ENCODE peak calls at places on chromosome 5, in eight cellular contexts. D is A673; G is spleen; R is A549; O is ovary; X is CD4-positive, alpha-beta T cell; N is colonic mucosa; W is neural progenitor cell. J is an unnamed sample.
A peak's percentile ranks its signal among the peaks of the same experiment; 100 is the strongest.

GRCh38 chr5:17282283-17283120 is 65.1 kb downstream of the BASP1 start:
- DNase-seq in D (peak; percentile 98), G (peak; percentile 82), R (no peak), O (no peak), X (no peak), N (no peak), W (no peak), J (peak; percentile 52)

GRCh38 chr5:159096555-159097460 is 2.9 kb downstream of the EBF1 start:
- DNase-seq in D (no peak), G (no peak), R (no peak), O (peak; percentile 27), X (no peak), N (no peak), W (peak; percentile 69), J (peak; percentile 23)

GRCh38 chr5:134175874-134176522 is 752 bp downstream of the SKP1 start:
- DNase-seq in D (peak; percentile 23), G (no peak), R (no peak), O (no peak), X (no peak), N (peak; percentile 32), W (no peak), J (no peak)

GRCh38 chr5:72611111-72611724 is 104.0 kb upstream of the ZNF366 start:
- DNase-seq in D (peak; percentile 75), G (peak; percentile 85), R (peak; percentile 78), O (peak; percentile 72), X (peak; percentile 48), N (peak; percentile 78), W (peak; percentile 89), J (no peak)

GRCh38 chr5:135204151-135204600 is 170.1 kb upstream of the PITX1 start:
- DNase-seq in D (peak; percentile 67), G (no peak), R (no peak), O (no peak), X (no peak), N (peak; percentile 10), W (peak; percentile 35), J (no peak)

GRCh38 chr5:10912435-10912834 is 151.4 kb upstream of the DAP start:
- DNase-seq in D (no peak), G (no peak), R (no peak), O (no peak), X (no peak), N (no peak), W (no peak), J (no peak)

GRCh38 chr5:142156839-142157463 is 48.4 kb downstream of the NDFIP1 start:
- DNase-seq in D (peak; percentile 42), G (no peak), R (no peak), O (no peak), X (no peak), N (no peak), W (peak; percentile 48), J (no peak)

GRCh38 chr5:143262393-143263174 is 140.9 kb downstream of the NR3C1 start:
- DNase-seq in D (no peak), G (no peak), R (no peak), O (no peak), X (no peak), N (no peak), W (no peak), J (no peak)

GRCh38 chr5:95554331-95554646 is 488 bp downstream of the SKIC3 start:
- DNase-seq in D (no peak), G (no peak), R (no peak), O (no peak), X (no peak), N (no peak), W (no peak), J (no peak)

GRCh38 chr5:109533847-109534272 is 124.1 kb upstream of the PJA2 start:
- DNase-seq in D (no peak), G (no peak), R (no peak), O (no peak), X (no peak), N (no peak), W (no peak), J (no peak)

GRCh38 chr5:112006721-112007120 is 249.7 kb upstream of the NREP start:
- DNase-seq in D (peak; percentile 8), G (no peak), R (no peak), O (no peak), X (no peak), N (no peak), W (no peak), J (no peak)

GRCh38 chr5:172499287-172499686 is 45.0 kb upstream of the SH3PXD2B start:
- DNase-seq in D (no peak), G (no peak), R (no peak), O (no peak), X (no peak), N (peak; percentile 4), W (no peak), J (no peak)

GRCh38 chr5:98110270-98110669 is 663.2 kb upstream of the RGMB start:
- DNase-seq in D (peak; percentile 22), G (no peak), R (no peak), O (no peak), X (no peak), N (no peak), W (no peak), J (no peak)

GRCh38 chr5:177389368-177390169 is 5.3 kb downstream of the SLC34A1 start:
- DNase-seq in D (no peak), G (no peak), R (no peak), O (no peak), X (no peak), N (peak; percentile 35), W (no peak), J (no peak)

GRCh38 chr5:173239233-173239593 is 4.2 kb upstream of the NKX2-5 start:
- DNase-seq in D (no peak), G (no peak), R (no peak), O (no peak), X (no peak), N (no peak), W (no peak), J (no peak)

GRCh38 chr5:110086658-110087388 is 397.1 kb downstream of the MAN2A1 start:
- DNase-seq in D (peak; percentile 29), G (no peak), R (no peak), O (peak; percentile 40), X (no peak), N (no peak), W (no peak), J (no peak)

GRCh38 chr5:149450199-149450598 is 71.1 kb upstream of the IL17B start:
- DNase-seq in D (no peak), G (no peak), R (no peak), O (peak; percentile 76), X (no peak), N (peak; percentile 55), W (no peak), J (no peak)

GRCh38 chr5:53671447-53671846 is 111.0 kb downstream of the NDUFS4 start:
- DNase-seq in D (no peak), G (no peak), R (no peak), O (no peak), X (no peak), N (no peak), W (no peak), J (no peak)

GRCh38 chr5:2094616-2094995 is 211.9 kb upstream of the IRX4 start:
- DNase-seq in D (no peak), G (peak; percentile 67), R (no peak), O (no peak), X (no peak), N (no peak), W (no peak), J (no peak)

GRCh38 chr5:154202379-154203260 is 12.1 kb downstream of the GALNT10 start:
- DNase-seq in D (no peak), G (no peak), R (no peak), O (no peak), X (peak; percentile 40), N (no peak), W (no peak), J (no peak)

GRCh38 chr5:14082973-14083372 is 60.2 kb upstream of the TRIO start:
- DNase-seq in D (no peak), G (no peak), R (no peak), O (no peak), X (no peak), N (no peak), W (no peak), J (no peak)

GRCh38 chr5:150353395-150353675 is 4.2 kb upstream of the TCOF1 start:
- DNase-seq in D (no peak), G (no peak), R (no peak), O (no peak), X (no peak), N (no peak), W (no peak), J (no peak)

GRCh38 chr5:79759436-79759835 is 69.8 kb downstream of the CMYA5 start:
- DNase-seq in D (no peak), G (no peak), R (no peak), O (no peak), X (no peak), N (no peak), W (no peak), J (no peak)

GRCh38 chr5:61330879-61331406 is 1.1 kb upstream of the ZSWIM6 start:
- DNase-seq in D (peak; percentile 73), G (peak; percentile 96), R (peak; percentile 70), O (peak; percentile 69), X (peak; percentile 78), N (peak; percentile 79), W (peak; percentile 73), J (peak; percentile 78)
- TF ChIP-seq CTCF in D (peak; percentile 30), G (peak; percentile 37), R (peak; percentile 42), O (peak; percentile 49), X (no peak), N (peak; percentile 25), W (peak; percentile 33), J (no peak)

GRCh38 chr5:21263361-21263760 is 1275.4 kb upstream of the CDH18 start:
- DNase-seq in D (no peak), G (no peak), R (no peak), O (no peak), X (no peak), N (no peak), W (no peak), J (no peak)
- TF ChIP-seq CTCF in D (no peak), G (no peak), R (no peak), O (no peak), X (no peak), N (no peak), W (no peak), J (no peak)

GRCh38 chr5:170268153-170268689 is 29.4 kb downstream of the LCP2 start:
- DNase-seq in D (no peak), G (no peak), R (no peak), O (no peak), X (no peak), N (no peak), W (no peak), J (no peak)
- TF ChIP-seq CTCF in D (no peak), G (no peak), R (no peak), O (no peak), X (peak; percentile 53), N (no peak), W (no peak), J (no peak)

GRCh38 chr5:5885782-5886181 is 463.3 kb downstream of the ICE1 start:
- DNase-seq in D (no peak), G (no peak), R (no peak), O (no peak), X (no peak), N (no peak), W (no peak), J (no peak)

GRCh38 chr5:5886353-5886752 is 463.9 kb downstream of the ICE1 start:
- DNase-seq in D (no peak), G (no peak), R (no peak), O (no peak), X (no peak), N (no peak), W (no peak), J (no peak)

GRCh38 chr5:5887818-5888217 is 465.3 kb downstream of the ICE1 start:
- DNase-seq in D (no peak), G (no peak), R (no peak), O (no peak), X (no peak), N (no peak), W (no peak), J (no peak)

GRCh38 chr5:5884593-5884992 is 462.1 kb downstream of the ICE1 start:
- DNase-seq in D (no peak), G (no peak), R (no peak), O (no peak), X (no peak), N (no peak), W (no peak), J (no peak)

GRCh38 chr5:5886812-5887486 is 464.5 kb downstream of the ICE1 start:
- DNase-seq in D (no peak), G (peak; percentile 87), R (peak; percentile 63), O (no peak), X (peak; percentile 39), N (peak; percentile 25), W (peak; percentile 62), J (peak; percentile 51)
- TF ChIP-seq CTCF in D (peak; percentile 59), G (peak; percentile 27), R (peak; percentile 77), O (no peak), X (no peak), N (peak; percentile 71), W (peak; percentile 84), J (no peak)